ENCODE peak calls at places on chromosomes 6 and 20, in six cellular contexts. One of them, this sample, is unnamed.

GRCh38 chr6:83847179-83847578 is 6.0 kb upstream of the RIPPLY2 start:
- DNase-seq in RCC 7860: no peak
- DNase-seq in effector CD4-positive, alpha-beta T cell: no peak
- DNase-seq in mesothelial cell of epicardium: no peak
- DNase-seq in Daoy: peak
- DNase-seq in Calu3: no peak
- DNase-seq in this sample: no peak

GRCh38 chr6:83190596-83190995 is 2.5 kb downstream of the PGM3 start:
- DNase-seq in RCC 7860: no peak
- DNase-seq in effector CD4-positive, alpha-beta T cell: no peak
- DNase-seq in mesothelial cell of epicardium: no peak
- DNase-seq in Daoy: no peak
- DNase-seq in Calu3: no peak
- DNase-seq in this sample: no peak

GRCh38 chr6:150191809-150192208 is 49.0 kb downstream of the PPP1R14C start:
- DNase-seq in RCC 7860: peak
- DNase-seq in effector CD4-positive, alpha-beta T cell: no peak
- DNase-seq in mesothelial cell of epicardium: no peak
- DNase-seq in Daoy: peak
- DNase-seq in Calu3: no peak
- DNase-seq in this sample: peak

GRCh38 chr6:74091133-74091793 is 395.3 kb downstream of the CD109 start:
- DNase-seq in RCC 7860: peak
- DNase-seq in effector CD4-positive, alpha-beta T cell: no peak
- DNase-seq in mesothelial cell of epicardium: no peak
- DNase-seq in Daoy: no peak
- DNase-seq in Calu3: peak
- DNase-seq in this sample: peak

GRCh38 chr6:168555618-168556273 is 114.8 kb downstream of the SMOC2 start:
- DNase-seq in RCC 7860: no peak
- DNase-seq in effector CD4-positive, alpha-beta T cell: no peak
- DNase-seq in mesothelial cell of epicardium: no peak
- DNase-seq in Daoy: no peak
- DNase-seq in Calu3: no peak
- DNase-seq in this sample: no peak

GRCh38 chr20:49306903-49307336 is 29.1 kb upstream of the ZNFX1 start:
- DNase-seq in RCC 7860: no peak
- DNase-seq in effector CD4-positive, alpha-beta T cell: no peak
- DNase-seq in mesothelial cell of epicardium: no peak
- DNase-seq in Daoy: no peak
- DNase-seq in Calu3: no peak
- DNase-seq in this sample: no peak

GRCh38 chr6:139161169-139161568 is 26.3 kb downstream of the HECA start:
- DNase-seq in RCC 7860: no peak
- DNase-seq in effector CD4-positive, alpha-beta T cell: peak
- DNase-seq in mesothelial cell of epicardium: no peak
- DNase-seq in Daoy: peak
- DNase-seq in Calu3: no peak
- DNase-seq in this sample: no peak

GRCh38 chr6:89146748-89147715 is 1.2 kb downstream of the PM20D2 start:
- DNase-seq in RCC 7860: peak
- DNase-seq in effector CD4-positive, alpha-beta T cell: no peak
- DNase-seq in mesothelial cell of epicardium: no peak
- DNase-seq in Daoy: peak
- DNase-seq in Calu3: no peak
- DNase-seq in this sample: peak

GRCh38 chr6:168194732-168195565 is 115.9 kb upstream of the FRMD1 start:
- DNase-seq in RCC 7860: no peak
- DNase-seq in effector CD4-positive, alpha-beta T cell: no peak
- DNase-seq in mesothelial cell of epicardium: no peak
- DNase-seq in Daoy: no peak
- DNase-seq in Calu3: no peak
- DNase-seq in this sample: peak

GRCh38 chr6:170149681-170150589 is 140.9 kb downstream of the DLL1 start:
- DNase-seq in RCC 7860: no peak
- DNase-seq in effector CD4-positive, alpha-beta T cell: no peak
- DNase-seq in mesothelial cell of epicardium: no peak
- DNase-seq in Daoy: no peak
- DNase-seq in Calu3: no peak
- DNase-seq in this sample: no peak

GRCh38 chr6:44221291-44221960 is 2.0 kb upstream of the SLC29A1 start:
- DNase-seq in RCC 7860: peak
- DNase-seq in effector CD4-positive, alpha-beta T cell: peak
- DNase-seq in mesothelial cell of epicardium: peak
- DNase-seq in Daoy: peak
- DNase-seq in Calu3: peak
- DNase-seq in this sample: peak

GRCh38 chr6:127120109-127120786 is 1.8 kb downstream of the RSPO3 start:
- DNase-seq in RCC 7860: no peak
- DNase-seq in effector CD4-positive, alpha-beta T cell: no peak
- DNase-seq in mesothelial cell of epicardium: peak
- DNase-seq in Daoy: peak
- DNase-seq in Calu3: no peak
- DNase-seq in this sample: peak

GRCh38 chr6:16334671-16335070 is 96.3 kb downstream of the GMPR start:
- DNase-seq in RCC 7860: peak
- DNase-seq in effector CD4-positive, alpha-beta T cell: no peak
- DNase-seq in mesothelial cell of epicardium: no peak
- DNase-seq in Daoy: peak
- DNase-seq in Calu3: no peak
- DNase-seq in this sample: peak

GRCh38 chr20:14928083-14928482 is 590.7 kb upstream of the FLRT3 start:
- DNase-seq in RCC 7860: no peak
- DNase-seq in effector CD4-positive, alpha-beta T cell: no peak
- DNase-seq in mesothelial cell of epicardium: no peak
- DNase-seq in Daoy: no peak
- DNase-seq in Calu3: no peak
- DNase-seq in this sample: no peak

GRCh38 chr6:66226099-66226498 is 519.1 kb upstream of the EYS start:
- DNase-seq in RCC 7860: no peak
- DNase-seq in effector CD4-positive, alpha-beta T cell: no peak
- DNase-seq in mesothelial cell of epicardium: no peak
- DNase-seq in Daoy: no peak
- DNase-seq in Calu3: no peak
- DNase-seq in this sample: no peak

GRCh38 chr20:62787866-62788265 is 8.4 kb upstream of the MRGBP start:
- DNase-seq in RCC 7860: no peak
- DNase-seq in effector CD4-positive, alpha-beta T cell: no peak
- DNase-seq in mesothelial cell of epicardium: no peak
- DNase-seq in Daoy: no peak
- DNase-seq in Calu3: no peak
- DNase-seq in this sample: no peak